ENCODE peak calls at places on chromosomes 12 and 14, in four cellular contexts. L is HL-60, I is K562, J is GM12878. Z is an unnamed sample.
A peak's percentile ranks its signal among the peaks of the same experiment; 100 is the strongest.

GRCh38 chr12:107990325-107990724 is 138.8 kb upstream of the WSCD2 start:
- DNase-seq in L (no peak), I (peak; percentile 11), J (no peak), Z (peak; percentile 4)

GRCh38 chr12:14256555-14257169 is 108.8 kb upstream of the ATF7IP start:
- DNase-seq in L (peak; percentile 75), I (peak; percentile 54), J (no peak), Z (no peak)

GRCh38 chr12:76264617-76265016 is 83.6 kb downstream of the BBS10 start:
- DNase-seq in L (no peak), I (no peak), J (no peak), Z (no peak)

GRCh38 chr12:103780093-103780440 is 61.0 kb downstream of the NT5DC3 start:
- DNase-seq in L (no peak), I (no peak), J (no peak), Z (no peak)

GRCh38 chr12:122891661-122892525 is 4.0 kb downstream of the VPS37B start:
- DNase-seq in L (peak; percentile 54), I (no peak), J (no peak), Z (no peak)

GRCh38 chr12:53231859-53232640 is at the start of gene RARG:
- DNase-seq in L (no peak), I (peak; percentile 75), J (no peak), Z (peak; percentile 57)

GRCh38 chr14:34275038-34275437 is 187.0 kb downstream of the SPTSSA start:
- DNase-seq in L (no peak), I (no peak), J (no peak), Z (no peak)

GRCh38 chr12:52395761-52396434 is 10.2 kb downstream of the KRT82 start:
- DNase-seq in L (no peak), I (peak; percentile 57), J (no peak), Z (no peak)

GRCh38 chr12:43762596-43762995 is 3.8 kb downstream of the IRAK4 start:
- DNase-seq in L (no peak), I (no peak), J (no peak), Z (no peak)

GRCh38 chr14:105576525-105577088 is 50.2 kb downstream of the TMEM121 start:
- DNase-seq in L (no peak), I (no peak), J (no peak), Z (no peak)

GRCh38 chr14:77376380-77376770 is 519 bp downstream of the TMED8 start:
- DNase-seq in L (no peak), I (peak; percentile 39), J (no peak), Z (no peak)

GRCh38 chr14:92511472-92512247 is 1.9 kb upstream of the RIN3 start:
- DNase-seq in L (no peak), I (no peak), J (no peak), Z (no peak)

GRCh38 chr12:91434081-91434480 is 251.5 kb upstream of the DCN start:
- DNase-seq in L (no peak), I (no peak), J (no peak), Z (no peak)

DNA sequence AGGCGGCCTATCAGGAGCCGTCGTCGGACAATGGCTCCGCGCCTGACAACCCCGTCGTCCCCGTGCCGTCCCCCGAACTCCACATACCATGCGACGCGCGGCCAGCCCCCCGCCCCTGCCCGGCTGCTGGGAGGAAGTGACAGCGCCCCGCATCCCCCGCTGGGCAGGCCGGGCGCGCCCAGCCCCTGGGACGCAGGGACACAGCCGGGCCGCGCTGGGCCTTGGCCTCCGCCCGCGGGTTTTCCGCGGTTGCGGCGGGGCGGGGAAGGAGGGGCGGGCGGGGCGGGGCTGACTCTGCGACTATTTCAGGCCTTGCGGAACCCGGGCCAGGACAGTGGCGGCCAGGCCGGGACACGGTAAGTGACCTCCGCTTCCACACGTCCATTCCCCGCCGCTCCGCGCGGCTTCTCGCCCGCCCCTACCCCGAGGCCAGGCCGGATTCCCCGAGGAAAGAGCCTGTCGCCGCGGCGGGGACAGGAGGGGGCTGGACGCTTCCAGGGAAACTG is at the start of gene TNFAIP2:
- DNase-seq in L (peak; percentile 78), I (peak; percentile 72), J (no peak), Z (peak; percentile 60)
- TF ChIP-seq POLR2AphosphoS5 in L (peak; percentile 54), I (no peak), J (peak; percentile 41), Z (no peak)

DNA sequence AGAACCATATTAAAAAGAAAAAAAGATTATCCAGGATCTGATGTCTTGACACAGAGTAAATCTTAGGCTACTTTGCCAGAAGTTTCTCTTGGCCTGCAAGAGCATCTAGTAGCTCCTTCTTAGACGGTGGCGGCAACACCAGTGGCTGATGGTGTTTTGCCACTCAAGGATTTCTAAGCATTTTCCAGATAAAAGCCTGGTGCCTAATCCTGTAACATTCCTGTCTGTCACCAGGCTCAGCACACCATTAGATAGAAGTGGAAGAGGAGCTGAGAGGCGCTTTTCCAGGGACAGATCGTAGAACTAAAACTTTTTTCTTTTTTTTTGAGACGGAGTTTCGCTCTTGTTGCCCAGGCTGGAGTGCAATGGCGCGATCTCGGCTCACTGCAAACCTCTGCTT is 14.0 kb downstream of the WNT5B start:
- DNase-seq in L (no peak), I (no peak), J (no peak), Z (no peak)
- TF ChIP-seq SPI1 in L (no peak), I (no peak), J (no peak), Z (no peak)

GRCh38 chr14:101476931-101477553 is 84.3 kb upstream of the DIO3 start:
- DNase-seq in L (peak; percentile 6), I (no peak), J (no peak), Z (no peak)
- TF ChIP-seq POLR2AphosphoS5 in L (no peak), I (no peak), J (no peak), Z (no peak)

DNA sequence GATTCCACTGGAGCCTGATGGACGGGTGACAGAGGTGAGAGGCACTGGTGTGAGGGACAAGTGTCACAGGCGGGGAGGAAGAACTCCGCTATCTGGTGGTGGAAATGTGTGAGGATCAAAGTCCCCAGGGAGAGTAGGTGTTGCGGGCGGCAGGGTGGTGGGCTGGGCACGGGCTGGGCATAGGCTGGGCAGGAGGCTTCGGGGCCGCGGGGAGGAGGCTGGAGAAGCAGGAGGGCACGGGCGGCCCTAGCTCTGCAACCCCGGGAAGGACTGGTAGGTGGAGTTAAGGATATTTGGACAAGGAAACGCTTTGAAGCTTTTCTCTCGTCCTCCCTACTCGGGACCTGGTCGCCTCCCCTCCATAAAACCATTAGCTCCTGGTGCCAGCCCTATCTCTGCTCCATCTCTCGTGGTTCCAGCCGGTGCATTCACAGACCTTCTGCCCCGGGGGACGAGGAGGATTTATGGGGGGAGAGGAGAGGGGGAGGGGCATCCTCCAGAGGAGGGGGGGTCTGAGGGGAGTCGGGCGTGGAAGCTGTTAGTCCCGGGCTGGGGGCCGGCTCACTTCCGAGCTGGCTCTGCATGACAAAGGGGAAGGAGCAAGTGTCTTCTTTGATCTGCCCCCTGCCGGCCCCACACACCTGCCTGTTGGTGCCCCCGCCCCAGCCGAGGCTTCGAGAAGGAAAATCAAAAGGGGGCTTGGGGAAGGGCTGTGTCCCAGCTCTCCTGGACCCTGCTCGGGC is 478 bp downstream of the WNT5B start:
- DNase-seq in L (no peak), I (no peak), J (no peak), Z (peak; percentile 42)
- TF ChIP-seq SPI1 in L (no peak), I (no peak), J (no peak), Z (no peak)